ENCODE peak calls at places on chromosomes 13 and 19, in ten cellular contexts. X is NCI-H1092 treated with DMSO at 0.1 percent for 48 hours; B is SHP77; L is EL; C is HT1080; H is stimulated activated CD4-positive, alpha-beta T cell treated with anti-CD3 and anti-CD28 coated beads, TNF-alpha, amount 100 ng/mL, for 1 hour; K is posterior vena cava; P is neural progenitor cell; S is neuronal stem cell; A is T-helper 1 cell. G is an unnamed sample.

GRCh38 chr19:13160557-13160956 is 10.3 kb downstream of the IER2 start:
- DNase-seq in X (no peak), B (no peak), L (peak), C (peak), H (no peak), K (no peak), P (no peak), S (no peak), A (no peak), G (no peak)

GRCh38 chr19:4065430-4066175 is 1.1 kb downstream of the ZBTB7A start:
- DNase-seq in X (peak), B (peak), L (peak), C (peak), H (peak), K (peak), P (peak), S (peak), A (peak), G (peak)

GRCh38 chr19:53365899-53366493 is 491 bp downstream of the ZNF525 start:
- DNase-seq in X (no peak), B (no peak), L (no peak), C (no peak), H (no peak), K (no peak), P (peak), S (no peak), A (no peak), G (peak)

GRCh38 chr13:37640499-37640898 is 41.9 kb upstream of the POSTN start:
- DNase-seq in X (peak), B (no peak), L (peak), C (peak), H (no peak), K (no peak), P (peak), S (no peak), A (no peak), G (peak)

GRCh38 chr13:98507060-98507797 is 69.7 kb downstream of the STK24 start:
- DNase-seq in X (peak), B (peak), L (peak), C (peak), H (no peak), K (peak), P (peak), S (no peak), A (no peak), G (no peak)

GRCh38 chr13:59584101-59584500 is 579.6 kb downstream of the DIAPH3 start:
- DNase-seq in X (no peak), B (no peak), L (no peak), C (no peak), H (no peak), K (no peak), P (no peak), S (no peak), A (no peak), G (no peak)

GRCh38 chr19:13827656-13828055 is 32.4 kb downstream of the ZSWIM4 start:
- DNase-seq in X (no peak), B (no peak), L (no peak), C (no peak), H (no peak), K (no peak), P (no peak), S (no peak), A (no peak), G (peak)

GRCh38 chr13:37074703-37075102 is 15.2 kb upstream of the SUPT20H start:
- DNase-seq in X (peak), B (peak), L (peak), C (peak), H (no peak), K (no peak), P (peak), S (no peak), A (no peak), G (peak)

GRCh38 chr13:113990321-113990837 is 16.5 kb upstream of the C13orf46 start:
- DNase-seq in X (no peak), B (no peak), L (no peak), C (no peak), H (no peak), K (peak), P (no peak), S (no peak), A (no peak), G (no peak)

GRCh38 chr19:45218887-45219780 is 26.1 kb downstream of the EXOC3L2 start:
- DNase-seq in X (no peak), B (no peak), L (no peak), C (no peak), H (no peak), K (no peak), P (no peak), S (no peak), A (no peak), G (no peak)

GRCh38 chr13:85575110-85575509 is 224.1 kb downstream of the SLITRK6 start:
- DNase-seq in X (no peak), B (no peak), L (no peak), C (no peak), H (no peak), K (no peak), P (no peak), S (no peak), A (no peak), G (no peak)

GRCh38 chr19:7447648-7448047 is 41.2 kb downstream of the PEX11G start:
- DNase-seq in X (no peak), B (no peak), L (no peak), C (no peak), H (no peak), K (no peak), P (no peak), S (no peak), A (no peak), G (no peak)

GRCh38 chr13:73481877-73482445 is 423.2 kb downstream of the KLF5 start:
- DNase-seq in X (peak), B (no peak), L (no peak), C (no peak), H (no peak), K (no peak), P (no peak), S (no peak), A (no peak), G (no peak)

GRCh38 chr13:22235285-22235949 is 564.5 kb downstream of the FGF9 start:
- DNase-seq in X (no peak), B (no peak), L (no peak), C (no peak), H (no peak), K (no peak), P (peak), S (no peak), A (no peak), G (no peak)

GRCh38 chr19:5624154-5624663 is 1.3 kb downstream of the SAFB start:
- DNase-seq in X (peak), B (no peak), L (peak), C (peak), H (no peak), K (no peak), P (peak), S (no peak), A (no peak), G (peak)

GRCh38 chr19:5097331-5097930 is 128.5 kb downstream of the KDM4B start:
- DNase-seq in X (no peak), B (no peak), L (no peak), C (no peak), H (no peak), K (no peak), P (no peak), S (no peak), A (no peak), G (no peak)

GRCh38 chr19:47994209-47994802 is at the start of gene ELSPBP1:
- DNase-seq in X (no peak), B (no peak), L (no peak), C (no peak), H (no peak), K (no peak), P (no peak), S (no peak), A (no peak), G (no peak)

GRCh38 chr19:23758187-23759074 is at the start of gene ZNF681:
- DNase-seq in X (peak), B (peak), L (peak), C (peak), H (peak), K (peak), P (peak), S (peak), A (peak), G (peak)

GRCh38 chr19:50975766-50976165 is 6.4 kb upstream of the KLK6 start:
- DNase-seq in X (no peak), B (no peak), L (no peak), C (peak), H (no peak), K (no peak), P (no peak), S (no peak), A (no peak), G (no peak)

GRCh38 chr19:47309038-47309437 is 623 bp upstream of the C5AR1 start:
- DNase-seq in X (no peak), B (no peak), L (no peak), C (no peak), H (no peak), K (no peak), P (no peak), S (no peak), A (no peak), G (peak)

GRCh38 chr13:21079761-21080730 is 18.7 kb upstream of the LATS2 start:
- DNase-seq in X (no peak), B (no peak), L (peak), C (peak), H (no peak), K (no peak), P (no peak), S (no peak), A (no peak), G (no peak)

GRCh38 chr19:47229674-47230121 is 1.3 kb downstream of the BBC3 start:
- DNase-seq in X (no peak), B (no peak), L (no peak), C (peak), H (no peak), K (no peak), P (no peak), S (no peak), A (no peak), G (peak)

GRCh38 chr19:18386543-18387251 is 739 bp downstream of the GDF15 start:
- DNase-seq in X (no peak), B (no peak), L (no peak), C (no peak), H (no peak), K (no peak), P (no peak), S (no peak), A (no peak), G (no peak)